ENCODE peak calls at places on chromosomes 3 and 15, in five cellular contexts. Z is astrocyte; Y is adrenal gland; R is A549; M is CD4-positive, alpha-beta memory T cell. Q is an unnamed sample. For H3K4me1, the result is how much of the 10 kb centered on the place peaks cover.

GRCh38 chr15:68553994-68554715 is 24.6 kb upstream of the CORO2B start:
- DNase-seq in Z (no peak), Y (peak), R (peak), M (peak), Q (peak)

GRCh38 chr15:93321881-93322282 is 232.9 kb upstream of the RGMA start:
- DNase-seq in Z (peak), Y (no peak), R (no peak), M (no peak), Q (no peak)

GRCh38 chr15:84633311-84634227 is 20.5 kb downstream of the WDR73 start:
- DNase-seq in Z (peak), Y (peak), R (no peak), M (peak), Q (peak)

GRCh38 chr15:94029495-94029894 is 201.9 kb upstream of the MCTP2 start:
- DNase-seq in Z (peak), Y (no peak), R (no peak), M (no peak), Q (no peak)

GRCh38 chr3:193130576-193130975 is 110.4 kb upstream of the PLAAT1 start:
- DNase-seq in Z (no peak), Y (no peak), R (no peak), M (no peak), Q (no peak)

GRCh38 chr3:156604642-156605144 is 49.8 kb upstream of the SSR3 start:
- DNase-seq in Z (peak), Y (no peak), R (no peak), M (no peak), Q (no peak)

GRCh38 chr3:10557783-10558373 is 52.5 kb upstream of the ATP2B2 start:
- DNase-seq in Z (peak), Y (peak), R (peak), M (no peak), Q (no peak)

GRCh38 chr3:16896820-16897219 is 12.1 kb downstream of the PLCL2 start:
- DNase-seq in Z (no peak), Y (no peak), R (no peak), M (no peak), Q (no peak)

GRCh38 chr15:67070892-67071664 is 5.7 kb downstream of the SMAD3 start:
- DNase-seq in Z (no peak), Y (no peak), R (no peak), M (no peak), Q (no peak)

GRCh38 chr15:98311566-98312188 is 336.7 kb upstream of the IGF1R start:
- DNase-seq in Z (peak), Y (peak), R (peak), M (peak), Q (peak)

GRCh38 chr3:9704343-9705322 is 1.0 kb downstream of the CPNE9 start:
- DNase-seq in Z (no peak), Y (peak), R (peak), M (peak), Q (no peak)

GRCh38 chr15:96300808-96301207 is 29.7 kb upstream of the NR2F2 start:
- DNase-seq in Z (no peak), Y (no peak), R (no peak), M (no peak), Q (no peak)

GRCh38 chr3:172156309-172156998 is 117.1 kb downstream of the FNDC3B start:
- DNase-seq in Z (no peak), Y (no peak), R (no peak), M (no peak), Q (no peak)
- H3K4me1 ChIP-seq in Z (half or more), Y (under half), R (half or more), M (under half), Q (under half)

GRCh38 chr3:40615110-40615915 is 90.6 kb downstream of the ZNF621 start:
- DNase-seq in Z (no peak), Y (no peak), R (no peak), M (no peak), Q (no peak)
- H3K4me3 ChIP-seq in Z (peak), Y (no peak), R (no peak), M (no peak), Q (no peak)

GRCh38 chr15:39581501-39582285 is 814 bp downstream of the THBS1 start:
- DNase-seq in Z (no peak), Y (peak), R (peak), M (no peak), Q (no peak)

GRCh38 chr15:39579487-39580116 is 1.3 kb upstream of the THBS1 start:
- DNase-seq in Z (peak), Y (peak), R (peak), M (no peak), Q (no peak)

GRCh38 chr15:39580630-39581500 is at the start of gene THBS1:
- DNase-seq in Z (peak), Y (peak), R (peak), M (no peak), Q (peak)

GRCh38 chr15:39580117-39580629 is 706 bp upstream of the THBS1 start:
- DNase-seq in Z (peak), Y (peak), R (peak), M (peak), Q (peak)

DNA sequence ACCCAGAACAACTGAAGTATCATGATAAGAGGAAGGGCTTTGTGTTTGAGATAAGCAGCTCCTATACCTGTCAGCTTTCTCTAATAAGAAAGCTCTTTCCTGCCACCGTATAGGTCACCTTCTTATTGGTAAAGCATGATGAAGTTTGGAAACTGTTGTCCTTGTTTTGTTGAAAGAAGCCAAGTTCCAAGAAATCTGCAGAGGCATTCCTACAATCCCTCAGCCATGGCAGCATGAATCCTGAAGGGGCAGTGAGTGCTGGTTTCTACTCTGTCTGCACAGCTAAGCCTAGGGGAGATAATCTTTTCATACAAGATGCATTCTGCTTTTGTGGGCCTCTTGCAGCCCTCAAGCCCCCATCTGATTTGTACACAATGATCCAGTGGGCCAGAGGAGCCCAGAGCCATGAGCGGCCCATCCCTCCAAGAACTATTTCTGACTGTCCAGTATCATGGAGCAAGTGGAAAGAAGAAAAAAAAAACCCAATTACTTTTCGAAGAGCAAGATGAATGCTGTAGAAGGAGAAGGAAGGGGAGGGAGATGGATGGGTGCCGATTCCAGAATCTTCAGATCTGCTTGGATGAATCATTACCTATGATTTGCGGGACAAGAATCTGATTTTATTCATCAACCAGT is 1.9 kb upstream of the THBS1 start:
- DNase-seq in Z (no peak), Y (no peak), R (peak), M (no peak), Q (no peak)
- H3K27ac ChIP-seq in Z (peak), Y (no peak), R (peak), M (no peak), Q (no peak)

GRCh38 chr3:128844502-128844901 is 34.9 kb upstream of the ACAD9 start:
- DNase-seq in Z (no peak), Y (no peak), R (no peak), M (no peak), Q (no peak)
- H3K4me1 ChIP-seq in Z (under half), Y (under half), R (under half), M (under half), Q (under half)

GRCh38 chr15:72231847-72232461 is 964 bp upstream of the PKM start:
- DNase-seq in Z (peak), Y (peak), R (peak), M (peak), Q (peak)

GRCh38 chr15:72231066-72231846 is at the start of gene PKM:
- DNase-seq in Z (peak), Y (peak), R (peak), M (peak), Q (peak)

GRCh38 chr15:72229076-72229946 is 1.7 kb downstream of the PKM start:
- DNase-seq in Z (peak), Y (no peak), R (no peak), M (peak), Q (peak)

GRCh38 chr15:72229947-72230196 is 1.1 kb downstream of the PKM start:
- DNase-seq in Z (no peak), Y (no peak), R (no peak), M (no peak), Q (no peak)

DNA sequence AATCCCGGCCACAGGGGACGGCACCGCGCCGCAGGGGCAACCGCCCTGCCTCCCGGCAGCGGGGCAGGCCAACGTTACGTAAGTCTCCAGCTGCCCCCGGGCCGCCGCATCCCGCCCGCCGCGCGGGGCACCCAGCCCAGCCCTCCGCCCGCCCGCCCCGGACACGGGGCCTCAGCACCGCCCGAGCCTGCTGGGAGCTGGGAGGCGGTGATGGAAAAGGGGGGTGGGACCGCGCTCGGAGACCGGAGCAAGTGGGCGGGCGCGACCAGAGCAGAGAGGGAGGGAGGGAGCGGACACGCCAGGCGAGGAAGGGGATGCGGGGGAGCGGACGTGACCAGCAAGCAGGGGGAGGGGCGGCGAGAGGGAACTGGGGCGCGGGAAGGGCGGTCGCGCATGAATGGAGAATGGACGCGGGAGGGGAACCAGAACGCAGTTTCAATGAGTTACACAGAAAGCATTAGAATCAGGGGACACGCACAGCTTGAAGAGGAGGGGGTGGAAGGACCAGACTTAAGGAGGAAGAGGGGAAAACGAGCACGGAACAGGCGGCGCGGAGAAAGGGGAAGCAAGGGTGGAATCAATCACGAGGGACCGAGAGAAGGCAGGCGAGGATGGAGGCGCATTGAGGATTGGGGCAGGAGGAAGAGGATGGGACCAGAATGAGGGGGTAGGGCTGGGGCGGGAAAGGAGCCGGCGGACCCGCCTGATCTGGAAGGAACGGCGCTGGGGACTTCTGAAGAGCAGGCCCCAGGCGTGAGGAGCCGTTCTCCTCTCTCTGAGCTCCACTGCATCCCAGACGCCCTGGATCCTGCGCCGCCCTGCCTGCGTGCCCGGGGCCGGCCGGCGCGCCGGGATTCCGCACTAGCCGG is 559 bp downstream of the PKM start:
- DNase-seq in Z (peak), Y (peak), R (peak), M (peak), Q (peak)
- H3K4me3 ChIP-seq in Z (peak), Y (peak), R (peak), M (peak), Q (peak)

GRCh38 chr3:182180646-182181385 is 469.1 kb downstream of the SOX2 start:
- DNase-seq in Z (peak), Y (no peak), R (no peak), M (no peak), Q (no peak)
- H3K27ac ChIP-seq in Z (no peak), Y (no peak), R (no peak), M (no peak), Q (no peak)

GRCh38 chr15:59828871-59829270 is 139.8 kb upstream of the BNIP2 start:
- DNase-seq in Z (no peak), Y (no peak), R (no peak), M (no peak), Q (no peak)

GRCh38 chr15:59828262-59828661 is 139.1 kb upstream of the BNIP2 start:
- DNase-seq in Z (no peak), Y (no peak), R (no peak), M (no peak), Q (no peak)

GRCh38 chr15:59830873-59831272 is 141.8 kb upstream of the BNIP2 start:
- DNase-seq in Z (no peak), Y (no peak), R (no peak), M (no peak), Q (no peak)

GRCh38 chr15:59833366-59833765 is 144.2 kb upstream of the BNIP2 start:
- DNase-seq in Z (no peak), Y (no peak), R (no peak), M (no peak), Q (no peak)

GRCh38 chr15:59830143-59830542 is 141.0 kb upstream of the BNIP2 start:
- DNase-seq in Z (no peak), Y (no peak), R (no peak), M (no peak), Q (no peak)
- H3K4me1 ChIP-seq in Z (under half), Y (under half), R (under half), M (under half), Q (under half)

GRCh38 chr3:85535517-85535916 is 576.7 kb downstream of the CADM2 start:
- DNase-seq in Z (no peak), Y (no peak), R (no peak), M (no peak), Q (no peak)

GRCh38 chr3:85533586-85533985 is 574.8 kb downstream of the CADM2 start:
- DNase-seq in Z (no peak), Y (no peak), R (no peak), M (no peak), Q (no peak)

DNA sequence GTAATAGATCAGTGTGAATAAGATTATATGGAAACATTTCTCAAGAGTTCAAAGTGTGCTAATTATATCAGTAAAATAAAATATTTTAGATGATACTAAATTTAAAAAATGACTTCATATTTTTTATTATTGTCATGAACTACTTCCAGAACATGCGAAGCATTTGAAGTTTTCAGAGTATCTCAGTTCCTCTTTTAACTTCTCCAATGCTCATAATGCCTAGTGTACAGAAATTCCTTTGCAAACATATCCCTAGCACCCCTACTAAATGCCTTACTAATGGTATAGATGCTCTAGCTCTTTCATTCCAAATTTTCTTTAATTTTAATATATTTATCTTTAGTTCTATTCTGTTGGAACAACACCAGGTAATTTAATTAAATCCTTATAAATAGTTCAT is 580.4 kb downstream of the CADM2 start:
- DNase-seq in Z (no peak), Y (no peak), R (no peak), M (no peak), Q (no peak)
- H3K4me3 ChIP-seq in Z (no peak), Y (no peak), R (no peak), M (no peak), Q (no peak)

GRCh38 chr3:51386852-51387229 is 1.8 kb downstream of the MANF start:
- DNase-seq in Z (no peak), Y (no peak), R (no peak), M (no peak), Q (no peak)
- H3K27ac ChIP-seq in Z (no peak), Y (peak), R (no peak), M (no peak), Q (peak)

GRCh38 chr3:51942603-51943450 is 664 bp downstream of the PARP3 start:
- DNase-seq in Z (peak), Y (peak), R (peak), M (peak), Q (peak)
- H3K4me1 ChIP-seq in Z (under half), Y (under half), R (under half), M (under half), Q (under half)

Q was measured in effector memory CD4-positive, alpha-beta T cell.